ENCODE peak calls at places on chromosome 4, in four cellular contexts. J is A673, U is BJ, W is IMR-90. B is an unnamed sample.

GRCh38 chr4:139266583-139267257 is 13.3 kb downstream of the MGARP start:
- DNase-seq in J (peak; percentile 46), U (peak; percentile 75), W (peak; percentile 86), B (no peak)

GRCh38 chr4:1715002-1715761 is 3.1 kb upstream of the SLBP start:
- DNase-seq in J (no peak), U (no peak), W (no peak), B (no peak)

GRCh38 chr4:87521757-87522374 is 7.3 kb downstream of the SPARCL1 start:
- DNase-seq in J (no peak), U (no peak), W (peak; percentile 37), B (no peak)

GRCh38 chr4:106208481-106209460 is 107.2 kb downstream of the TBCK start:
- DNase-seq in J (no peak), U (no peak), W (no peak), B (no peak)

GRCh38 chr4:119025440-119025839 is 110.2 kb upstream of the MYOZ2 start:
- DNase-seq in J (peak; percentile 48), U (no peak), W (peak; percentile 70), B (no peak)

GRCh38 chr4:185079271-185079905 is 61.1 kb downstream of the HELT start:
- DNase-seq in J (no peak), U (no peak), W (no peak), B (no peak)

GRCh38 chr4:153045111-153045982 is 109.2 kb downstream of the FHDC1 start:
- DNase-seq in J (no peak), U (no peak), W (no peak), B (no peak)

GRCh38 chr4:21467551-21467950 is 481.0 kb downstream of the KCNIP4 start:
- DNase-seq in J (no peak), U (no peak), W (no peak), B (no peak)

GRCh38 chr4:102734116-102734515 is 26.7 kb downstream of the MANBA start:
- DNase-seq in J (no peak), U (no peak), W (no peak), B (no peak)

GRCh38 chr4:181860668-181861067 is 382.5 kb upstream of the TENM3 start:
- DNase-seq in J (no peak), U (no peak), W (peak; percentile 68), B (no peak)

GRCh38 chr4:73213917-73214663 is 44.5 kb downstream of the ANKRD17 start:
- DNase-seq in J (no peak), U (no peak), W (peak; percentile 48), B (no peak)

GRCh38 chr4:171378323-171378722 is 434.9 kb upstream of the GALNTL6 start:
- DNase-seq in J (no peak), U (no peak), W (no peak), B (no peak)

GRCh38 chr4:66741081-66741480 is 804.2 kb downstream of the CENPC start:
- DNase-seq in J (no peak), U (no peak), W (no peak), B (no peak)

GRCh38 chr4:74112399-74113090 is 13.6 kb upstream of the CXCL2 start:
- DNase-seq in J (no peak), U (no peak), W (peak; percentile 61), B (no peak)

GRCh38 chr4:113170818-113171468 is 121.5 kb downstream of the ANK2 start:
- DNase-seq in J (no peak), U (no peak), W (no peak), B (no peak)

GRCh38 chr4:128653514-128654420 is 155.7 kb upstream of the JADE1 start:
- DNase-seq in J (no peak), U (no peak), W (peak; percentile 70), B (no peak)

GRCh38 chr4:108210989-108211725 is 42.4 kb upstream of the LEF1 start:
- DNase-seq in J (no peak), U (no peak), W (peak; percentile 7), B (no peak)

GRCh38 chr4:186936496-186937375 is 213.1 kb upstream of the FAT1 start:
- DNase-seq in J (no peak), U (peak; percentile 79), W (peak; percentile 88), B (no peak)

GRCh38 chr4:134421734-134422133 is 220.1 kb upstream of the PABPC4L start:
- DNase-seq in J (no peak), U (no peak), W (no peak), B (no peak)

DNA sequence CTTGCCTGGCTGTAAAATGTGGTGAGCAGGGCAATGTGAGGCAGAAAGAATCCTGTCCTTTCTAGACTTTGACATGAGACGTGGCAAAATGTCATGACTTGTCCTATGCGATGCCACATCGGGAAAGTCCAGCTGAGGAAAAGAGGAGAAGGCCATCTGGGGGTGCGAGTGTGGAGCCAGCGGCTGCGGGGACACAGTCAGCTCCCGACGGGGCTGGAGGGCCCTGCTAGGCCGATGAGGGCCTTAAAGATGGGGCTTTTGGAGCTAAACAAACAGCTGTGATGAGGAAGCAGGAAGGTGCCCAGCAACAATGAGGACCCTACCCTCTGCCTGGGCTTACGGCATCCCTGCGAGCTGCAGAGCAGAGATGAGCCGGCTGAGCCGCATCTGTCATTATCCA is 7.7 kb downstream of the CPZ start:
- DNase-seq in J (no peak), U (no peak), W (no peak), B (no peak)
- H3K36me3 ChIP-seq in J (no peaks in the 10 kb centered on the region), U (peaks cover 45% of the 10 kb centered on the region), W (peaks cover 48% of the 10 kb centered on the region), B (peaks cover 19% of the 10 kb centered on the region)

DNA sequence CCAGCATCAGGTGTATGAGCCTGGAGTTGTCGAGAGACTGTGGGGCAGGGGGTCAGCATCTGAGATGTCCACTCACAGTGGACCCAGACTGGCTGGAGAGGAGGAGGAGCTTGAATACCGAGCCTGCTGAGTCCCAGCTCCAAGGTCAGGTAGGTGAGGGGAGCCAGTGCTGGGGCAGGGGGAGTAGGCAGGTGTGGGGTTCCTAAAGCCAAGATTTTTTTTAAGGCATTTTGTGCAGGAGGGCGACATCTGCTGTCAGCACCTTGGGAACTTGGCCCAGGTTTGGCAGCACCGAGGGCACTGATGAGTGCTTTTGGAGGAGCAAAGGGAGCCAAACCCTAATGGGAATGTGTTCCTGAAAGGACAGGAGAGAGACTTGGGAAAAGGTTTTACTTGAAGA is 64.2 kb upstream of the MSANTD1 start:
- DNase-seq in J (no peak), U (no peak), W (no peak), B (no peak)
- H3K36me3 ChIP-seq in J (peaks cover 40% of the 10 kb centered on the region), U (peaks cover 8% of the 10 kb centered on the region), W (peaks cover 40% of the 10 kb centered on the region), B (peaks cover 15% of the 10 kb centered on the region)

GRCh38 chr4:47570816-47571215 is 85.7 kb downstream of the ATP10D start:
- DNase-seq in J (no peak), U (no peak), W (no peak), B (no peak)
- H3K36me3 ChIP-seq in J (no peaks in the 10 kb centered on the region), U (peaks cover 4% of the 10 kb centered on the region), W (peaks cover 27% of the 10 kb centered on the region), B (no peaks in the 10 kb centered on the region)

GRCh38 chr4:7195546-7196282 is 3.4 kb downstream of the SORCS2 start:
- DNase-seq in J (no peak), U (no peak), W (no peak), B (no peak)
- H3K36me3 ChIP-seq in J (no peaks in the 10 kb centered on the region), U (no peaks in the 10 kb centered on the region), W (no peaks in the 10 kb centered on the region), B (no peaks in the 10 kb centered on the region)

GRCh38 chr4:169152104-169152503 is 118.7 kb downstream of the SH3RF1 start:
- DNase-seq in J (no peak), U (no peak), W (no peak), B (no peak)
- H3K36me3 ChIP-seq in J (no peaks in the 10 kb centered on the region), U (peaks cover 1% of the 10 kb centered on the region), W (peaks cover 13% of the 10 kb centered on the region), B (no peaks in the 10 kb centered on the region)

GRCh38 chr4:150581611-150582010 is 340 bp upstream of the MAB21L2 start:
- DNase-seq in J (no peak), U (no peak), W (peak; percentile 94), B (no peak)

GRCh38 chr4:150581206-150581605 is 745 bp upstream of the MAB21L2 start:
- DNase-seq in J (no peak), U (no peak), W (no peak), B (no peak)

GRCh38 chr4:150583287-150584197 is 1.6 kb downstream of the MAB21L2 start:
- DNase-seq in J (no peak), U (no peak), W (peak; percentile 47), B (no peak)

GRCh38 chr4:150582881-150583286 is 933 bp downstream of the MAB21L2 start:
- DNase-seq in J (no peak), U (no peak), W (peak; percentile 51), B (no peak)

DNA sequence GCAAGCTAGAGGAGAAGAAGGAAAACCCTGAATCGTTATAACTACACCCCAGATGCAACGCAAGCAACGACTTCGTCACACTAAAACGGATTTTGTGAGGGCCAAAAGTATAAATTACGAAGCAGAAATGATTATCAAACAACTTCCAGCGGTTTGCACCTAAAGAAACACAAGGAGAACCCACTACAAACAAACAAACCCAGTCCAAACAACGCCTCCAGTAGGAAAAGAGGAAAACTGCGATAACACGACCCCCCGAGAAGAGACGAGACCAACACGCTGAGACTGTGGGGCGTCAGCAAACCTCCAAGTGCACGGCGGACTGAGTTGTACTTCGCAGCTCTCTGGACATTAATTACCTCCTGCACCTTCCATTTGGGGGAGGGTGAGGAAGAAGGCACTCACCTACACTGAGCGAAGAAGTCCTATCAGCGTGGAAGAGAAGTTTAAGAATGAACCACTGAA is at the start of gene MAB21L2:
- DNase-seq in J (no peak), U (no peak), W (peak; percentile 46), B (no peak)
- H3K36me3 ChIP-seq in J (peaks cover 5% of the 10 kb centered on the region), U (no peaks in the 10 kb centered on the region), W (no peaks in the 10 kb centered on the region), B (no peaks in the 10 kb centered on the region)

B was measured in iPS DF 6.9.